ENCODE peak calls at places on chromosome 15, in eight cellular contexts. S is CD4-positive, alpha-beta T cell; E is cardiac muscle cell; A is dorsolateral prefrontal cortex; I is GM20000; Y is fibroblast of pulmonary artery; C is heart right ventricle; J is fibroblast of mammary gland. N is an unnamed sample.

GRCh38 chr15:33022629-33023028 is 171.9 kb downstream of the FMN1 start:
- DNase-seq in S (no peak), J (peak), E (peak), A (no peak), I (no peak), Y (peak), C (peak), N (peak)

GRCh38 chr15:41996376-41996775 is 24.0 kb upstream of the EHD4 start:
- DNase-seq in E (no peak), A (no peak), C (no peak), I (no peak), S (no peak), J (no peak), Y (no peak), N (no peak)

GRCh38 chr15:68252925-68253534 is 23.5 kb upstream of the CLN6 start:
- DNase-seq in C (no peak), Y (peak), E (peak), A (no peak), J (peak), I (peak), S (no peak), N (peak)

GRCh38 chr15:99076109-99076508 is 28.8 kb upstream of the SYNM start:
- DNase-seq in A (no peak), J (no peak), E (no peak), Y (no peak), I (no peak), S (no peak), C (no peak), N (no peak)

GRCh38 chr15:29844290-29844903 is 22.1 kb upstream of the TJP1 start:
- DNase-seq in Y (no peak), S (no peak), C (no peak), J (peak), I (no peak), A (no peak), E (no peak), N (no peak)

GRCh38 chr15:60620707-60621106 is 141.8 kb upstream of the ICE2 start:
- DNase-seq in S (no peak), Y (peak), I (no peak), C (no peak), J (no peak), A (peak), E (peak), N (no peak)

GRCh38 chr15:28955160-28955502 is 69.4 kb downstream of the APBA2 start:
- DNase-seq in A (no peak), Y (peak), I (no peak), C (no peak), J (peak), E (peak), S (no peak), N (no peak)

GRCh38 chr15:43493687-43494472 is 924 bp upstream of the TP53BP1 start:
- DNase-seq in E (no peak), Y (no peak), I (no peak), C (no peak), S (no peak), J (no peak), A (no peak), N (no peak)

GRCh38 chr15:43441316-43441715 is 51.6 kb downstream of the TP53BP1 start:
- DNase-seq in C (no peak), E (peak), Y (peak), S (no peak), A (no peak), J (peak), I (peak), N (no peak)

GRCh38 chr15:99174567-99174966 is 69.7 kb downstream of the SYNM start:
- DNase-seq in Y (no peak), J (no peak), S (no peak), I (no peak), C (peak), E (no peak), A (no peak), N (no peak)

GRCh38 chr15:78415284-78415683 is 22.7 kb upstream of the IREB2 start:
- DNase-seq in C (no peak), I (no peak), Y (peak), S (no peak), J (peak), A (no peak), E (peak), N (no peak)

GRCh38 chr15:100211855-100212850 is 129.6 kb downstream of the ADAMTS17 start:
- DNase-seq in J (no peak), S (no peak), Y (peak), A (no peak), I (no peak), E (peak), C (no peak), N (no peak)

GRCh38 chr15:56496635-56497034 is 31.7 kb upstream of the MNS1 start:
- DNase-seq in E (peak), A (no peak), Y (peak), C (no peak), I (peak), S (no peak), J (peak), N (peak)

GRCh38 chr15:27059610-27060202 is 88.7 kb downstream of the GABRG3 start:
- DNase-seq in J (peak), S (no peak), A (no peak), Y (peak), E (peak), I (peak), C (no peak), N (peak)

GRCh38 chr15:57727031-57727430 is 20.5 kb downstream of the POLR2M start:
- DNase-seq in J (no peak), C (no peak), S (no peak), Y (no peak), E (no peak), A (no peak), I (no peak), N (no peak)

GRCh38 chr15:97745481-97746071 is 214.9 kb upstream of the ARRDC4 start:
- DNase-seq in A (no peak), E (peak), J (peak), I (peak), Y (peak), C (no peak), S (no peak), N (peak)

GRCh38 chr15:81235781-81236507 is 39.3 kb downstream of the IL16 start:
- DNase-seq in J (peak), S (no peak), A (no peak), I (no peak), Y (peak), E (peak), C (no peak), N (no peak)

GRCh38 chr15:78740904-78741274 is 70.4 kb downstream of the ADAMTS7 start:
- DNase-seq in E (no peak), S (no peak), A (no peak), J (no peak), I (no peak), C (no peak), Y (no peak), N (no peak)

GRCh38 chr15:69893863-69894262 is 203.9 kb downstream of the TLE3 start:
- DNase-seq in I (no peak), J (peak), C (peak), Y (peak), E (peak), S (no peak), A (peak), N (peak)

GRCh38 chr15:99306694-99307338 is 55.5 kb downstream of the LRRC28 start:
- DNase-seq in J (no peak), I (no peak), A (no peak), E (no peak), C (peak), S (no peak), Y (no peak), N (no peak)

GRCh38 chr15:37079726-37080125 is 20.6 kb downstream of the MEIS2 start:
- DNase-seq in J (peak), I (no peak), E (peak), Y (peak), C (no peak), A (no peak), S (no peak), N (no peak)

GRCh38 chr15:90386221-90386620 is 1.8 kb upstream of the IQGAP1 start:
- DNase-seq in E (no peak), C (no peak), J (no peak), I (no peak), A (no peak), Y (no peak), S (no peak), N (no peak)

GRCh38 chr15:76209948-76210347 is 101.3 kb downstream of the ETFA start:
- DNase-seq in S (no peak), C (no peak), E (peak), I (peak), A (no peak), J (no peak), Y (peak), N (no peak)

GRCh38 chr15:81292516-81293001 is 31.4 kb downstream of the STARD5 start:
- DNase-seq in A (no peak), I (peak), Y (no peak), E (no peak), S (peak), C (no peak), J (no peak), N (no peak)

GRCh38 chr15:78564743-78565096 is 600 bp upstream of the CHRNA5 start:
- DNase-seq in A (no peak), E (no peak), S (no peak), Y (no peak), J (no peak), I (no peak), C (no peak), N (peak)

GRCh38 chr15:59918994-59919951 is 84.8 kb upstream of the FOXB1 start:
- DNase-seq in S (peak), E (peak), J (peak), A (no peak), I (peak), Y (peak), C (no peak), N (no peak)

GRCh38 chr15:63969652-63970421 is 76.4 kb downstream of the DAPK2 start:
- DNase-seq in E (no peak), C (no peak), A (peak), J (no peak), I (no peak), S (no peak), Y (peak), N (no peak)

GRCh38 chr15:43241100-43241499 is 20.3 kb upstream of the EPB42 start:
- DNase-seq in Y (peak), E (peak), J (peak), A (no peak), I (no peak), C (no peak), S (no peak), N (no peak)

GRCh38 chr15:96878129-96878528 is 547.6 kb downstream of the NR2F2 start:
- DNase-seq in J (no peak), I (no peak), A (no peak), C (no peak), S (no peak), Y (no peak), E (no peak), N (no peak)

GRCh38 chr15:33215941-33216872 is 21.7 kb upstream of the FMN1 start:
- DNase-seq in C (no peak), E (peak), A (no peak), I (no peak), Y (peak), S (no peak), J (peak), N (no peak)

GRCh38 chr15:38562278-38562677 is 2.3 kb downstream of the RASGRP1 start:
- DNase-seq in S (peak), I (no peak), E (no peak), C (no peak), A (no peak), Y (no peak), J (no peak), N (no peak)

GRCh38 chr15:38563723-38564519 is 693 bp downstream of the RASGRP1 start:
- DNase-seq in S (peak), A (peak), Y (peak), C (peak), E (peak), J (peak), I (peak), N (peak)

GRCh38 chr15:38560456-38560926 is 4.1 kb downstream of the RASGRP1 start:
- DNase-seq in J (no peak), Y (no peak), I (peak), A (no peak), S (no peak), C (no peak), E (no peak), N (no peak)

GRCh38 chr15:38565287-38565670 is 665 bp upstream of the RASGRP1 start:
- DNase-seq in S (no peak), I (no peak), A (no peak), J (no peak), E (no peak), Y (no peak), C (no peak), N (no peak)

GRCh38 chr15:38564557-38565286 is at the start of gene RASGRP1:
- DNase-seq in A (no peak), C (peak), Y (peak), S (peak), E (peak), J (peak), I (peak), N (peak)
- TF ChIP-seq CTCF in A (no peak), C (no peak), Y (no peak), S (no peak), E (peak), J (no peak), I (peak), N (no peak)

DNA sequence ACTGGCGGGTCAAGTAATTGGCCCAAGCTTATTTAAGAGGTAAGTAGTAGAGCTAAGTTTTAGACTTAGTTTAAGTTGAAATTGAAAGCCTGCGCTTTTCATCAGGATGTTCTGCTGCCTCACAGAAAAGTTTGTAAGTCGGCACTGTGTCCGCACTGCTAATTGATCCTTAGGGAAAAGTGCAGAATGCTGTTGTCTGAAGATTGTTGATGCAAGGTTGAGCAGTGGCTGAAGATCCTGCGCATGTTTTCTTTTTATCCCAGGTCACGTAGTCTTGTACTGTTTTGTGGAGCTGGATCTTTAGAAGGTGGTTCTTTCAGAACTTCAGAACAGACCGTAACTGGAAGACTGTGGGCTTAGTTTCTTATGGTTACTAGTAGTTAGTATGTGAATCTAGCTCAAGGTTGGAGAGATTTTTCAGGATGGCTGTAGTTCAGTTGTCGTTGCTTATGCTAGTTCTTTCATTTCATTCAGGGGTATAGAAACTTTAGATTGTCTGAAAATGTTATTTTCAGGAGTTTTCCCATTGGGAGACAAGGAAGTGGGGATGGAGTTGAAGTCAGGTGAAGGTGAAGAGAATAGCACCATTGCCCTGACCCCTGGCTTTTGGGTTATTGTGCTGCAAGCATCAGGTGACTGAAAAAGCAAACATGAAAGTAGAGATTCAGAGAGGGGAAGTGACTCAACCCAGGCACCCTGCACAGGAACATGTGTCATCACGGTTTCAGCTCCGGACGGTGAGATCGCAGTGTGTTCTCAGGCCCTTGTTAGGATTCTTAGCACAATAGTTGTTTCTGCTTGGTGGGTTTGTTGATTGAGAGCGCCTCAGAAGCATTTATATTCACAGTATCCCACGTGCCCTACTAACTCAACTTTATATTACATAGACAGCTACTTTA is 32.8 kb downstream of the AKAP13 start:
- DNase-seq in C (peak), E (peak), A (peak), J (peak), I (peak), Y (peak), S (peak), N (peak)
- TF ChIP-seq CTCF in C (no peak), E (no peak), A (no peak), J (peak), I (no peak), Y (no peak), S (no peak), N (no peak)

GRCh38 chr15:92803852-92804609 is 96.1 kb upstream of the CHD2 start:
- DNase-seq in S (peak), C (peak), A (no peak), Y (peak), I (peak), J (peak), E (peak), N (no peak)

GRCh38 chr15:92803536-92803851 is 96.6 kb upstream of the CHD2 start:
- DNase-seq in J (no peak), I (no peak), E (no peak), C (no peak), S (no peak), Y (no peak), A (no peak), N (no peak)

GRCh38 chr15:92800013-92800412 is 100.1 kb upstream of the CHD2 start:
- DNase-seq in S (no peak), Y (no peak), E (no peak), I (no peak), J (no peak), C (no peak), A (no peak), N (no peak)

GRCh38 chr15:92801412-92801773 is 98.7 kb upstream of the CHD2 start:
- DNase-seq in S (no peak), C (no peak), Y (peak), A (no peak), I (no peak), J (peak), E (peak), N (no peak)

GRCh38 chr15:92801774-92802464 is 98.2 kb upstream of the CHD2 start:
- DNase-seq in C (peak), A (no peak), I (no peak), J (peak), S (no peak), E (peak), Y (peak), N (no peak)
- TF ChIP-seq CTCF in C (no peak), A (no peak), I (no peak), J (no peak), S (no peak), E (no peak), Y (no peak), N (no peak)

GRCh38 chr15:45372032-45372995 is 6.0 kb downstream of the GATM start:
- DNase-seq in Y (no peak), C (no peak), E (no peak), J (no peak), I (no peak), S (no peak), A (peak), N (no peak)
- TF ChIP-seq CTCF in Y (no peak), C (no peak), E (no peak), J (no peak), I (no peak), S (no peak), A (no peak), N (no peak)

GRCh38 chr15:51759557-51760070 is 8.2 kb downstream of the TMOD2 start:
- DNase-seq in C (peak), E (peak), J (peak), A (no peak), S (no peak), I (no peak), Y (peak), N (no peak)
- TF ChIP-seq CTCF in C (no peak), E (peak), J (peak), A (no peak), S (no peak), I (peak), Y (peak), N (no peak)

DNA sequence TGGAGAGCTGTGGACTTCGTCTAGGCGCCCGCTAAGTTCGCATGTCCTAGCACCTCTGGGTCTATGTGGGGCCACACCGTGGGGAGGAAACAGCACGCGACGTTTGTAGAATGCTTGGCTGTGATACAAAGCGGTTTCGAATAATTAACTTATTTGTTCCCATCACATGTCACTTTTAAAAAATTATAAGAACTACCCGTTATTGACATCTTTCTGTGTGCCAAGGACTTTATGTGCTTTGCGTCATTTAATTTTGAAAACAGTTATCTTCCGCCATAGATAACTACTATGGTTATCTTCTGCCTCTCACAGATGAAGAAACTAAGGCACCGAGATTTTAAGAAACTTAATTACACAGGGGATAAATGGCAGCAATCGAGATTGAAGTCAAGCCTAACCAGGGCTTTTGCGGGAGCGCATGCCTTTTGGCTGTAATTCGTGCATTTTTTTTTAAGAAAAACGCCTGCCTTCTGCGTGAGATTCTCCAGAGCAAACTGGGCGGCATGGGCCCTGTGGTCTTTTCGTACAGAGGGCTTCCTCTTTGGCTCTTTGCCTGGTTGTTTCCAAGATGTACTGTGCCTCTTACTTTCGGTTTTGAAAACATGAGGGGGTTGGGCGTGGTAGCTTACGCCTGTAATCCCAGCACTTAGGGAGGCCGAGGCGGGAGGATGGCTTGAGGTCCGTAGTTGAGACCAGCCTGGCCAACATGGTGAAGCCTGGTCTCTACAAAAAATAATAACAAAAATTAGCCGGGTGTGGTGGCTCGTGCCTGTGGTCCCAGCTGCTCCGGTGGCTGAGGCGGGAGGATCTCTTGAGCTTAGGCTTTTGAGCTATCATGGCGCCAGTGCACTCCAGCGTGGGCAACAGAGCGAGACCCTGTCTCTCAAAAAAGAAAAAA is 1.0 kb downstream of the B2M start:
- DNase-seq in S (peak), A (peak), C (peak), Y (peak), I (no peak), J (peak), E (peak), N (no peak)
- TF ChIP-seq CTCF in S (no peak), A (no peak), C (no peak), Y (no peak), I (no peak), J (no peak), E (no peak), N (no peak)

DNA sequence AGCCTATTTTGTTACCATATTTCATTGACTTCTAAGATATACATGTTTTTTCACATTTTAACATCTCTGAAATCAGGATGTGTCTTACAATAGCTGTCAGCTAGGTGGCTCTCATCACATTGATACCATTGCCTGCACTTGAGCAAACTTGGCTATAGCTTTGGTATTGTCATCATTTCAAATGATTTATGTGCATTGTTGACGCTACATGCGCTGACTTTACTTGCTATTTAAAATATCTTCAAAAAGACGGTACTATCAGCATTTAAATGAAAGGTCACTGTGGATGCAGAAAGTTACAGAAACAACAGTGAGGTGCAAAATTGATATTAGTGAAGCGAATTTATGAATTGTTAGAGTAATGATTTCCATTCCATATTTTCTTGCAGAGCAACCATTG is 54.0 kb upstream of the ABHD2 start:
- DNase-seq in Y (peak), C (no peak), S (no peak), A (no peak), I (no peak), E (peak), J (peak), N (no peak)
- TF ChIP-seq CTCF in Y (peak), C (no peak), S (no peak), A (peak), I (no peak), E (peak), J (peak), N (no peak)

GRCh38 chr15:65832549-65833364 is 36.5 kb upstream of the RAB11A start:
- DNase-seq in E (peak), I (peak), C (peak), A (peak), Y (peak), S (peak), J (peak), N (peak)
- TF ChIP-seq CTCF in E (no peak), I (no peak), C (no peak), A (no peak), Y (peak), S (no peak), J (peak), N (no peak)